ENCODE peak calls at places on chromosomes 2 and 18, in four cellular contexts. One of them, this sample, is unnamed.

GRCh38 chr2:174072069-174072468 is 106.9 kb upstream of the SP3 start:
- DNase-seq in IMR-90: no peak
- DNase-seq in K562: no peak
- DNase-seq in GM12878: peak; percentile 11
- DNase-seq in this sample: no peak

GRCh38 chr2:26669099-26669498 is 23.4 kb upstream of the KCNK3 start:
- DNase-seq in IMR-90: no peak
- DNase-seq in GM12878: no peak
- DNase-seq in K562: no peak
- DNase-seq in this sample: no peak

GRCh38 chr18:29608982-29609381 is 1432.1 kb upstream of the CDH2 start:
- DNase-seq in GM12878: no peak
- DNase-seq in K562: no peak
- DNase-seq in IMR-90: no peak
- DNase-seq in this sample: no peak

GRCh38 chr2:42897386-42897785 is 105.0 kb upstream of the HAAO start:
- DNase-seq in GM12878: no peak
- DNase-seq in IMR-90: no peak
- DNase-seq in K562: no peak
- DNase-seq in this sample: no peak

GRCh38 chr2:157443090-157443489 is 799 bp downstream of the CYTIP start:
- DNase-seq in K562: no peak
- DNase-seq in IMR-90: no peak
- DNase-seq in GM12878: no peak
- DNase-seq in this sample: no peak

GRCh38 chr18:47250415-47251046 is 929 bp downstream of the SKOR2 start:
- DNase-seq in IMR-90: no peak
- DNase-seq in GM12878: no peak
- DNase-seq in K562: no peak
- DNase-seq in this sample: no peak

GRCh38 chr2:239540174-239540573 is 139.4 kb upstream of the HDAC4 start:
- DNase-seq in K562: no peak
- DNase-seq in GM12878: no peak
- DNase-seq in IMR-90: no peak
- DNase-seq in this sample: no peak

GRCh38 chr2:1718339-1719220 is 25.7 kb downstream of the PXDN start:
- DNase-seq in IMR-90: no peak
- DNase-seq in GM12878: no peak
- DNase-seq in K562: no peak
- DNase-seq in this sample: no peak

GRCh38 chr2:10533811-10534321 is 85.7 kb upstream of the ODC1 start:
- DNase-seq in IMR-90: peak; percentile 24
- DNase-seq in GM12878: no peak
- DNase-seq in K562: no peak
- DNase-seq in this sample: no peak

GRCh38 chr18:76018211-76018610 is 476.8 kb downstream of the ZNF516 start:
- DNase-seq in K562: no peak
- DNase-seq in GM12878: no peak
- DNase-seq in IMR-90: no peak
- DNase-seq in this sample: no peak

GRCh38 chr18:49277395-49278036 is 182.9 kb downstream of the DYM start:
- DNase-seq in IMR-90: peak; percentile 86
- DNase-seq in K562: no peak
- DNase-seq in GM12878: no peak
- DNase-seq in this sample: no peak

GRCh38 chr2:86397989-86398388 is 43.2 kb upstream of the KDM3A start:
- DNase-seq in IMR-90: no peak
- DNase-seq in K562: peak; percentile 62
- DNase-seq in GM12878: no peak
- DNase-seq in this sample: no peak

GRCh38 chr2:200408428-200409311 is 101.2 kb downstream of the KCTD18 start:
- DNase-seq in GM12878: no peak
- DNase-seq in K562: peak; percentile 48
- DNase-seq in IMR-90: peak; percentile 97
- DNase-seq in this sample: peak; percentile 48

GRCh38 chr2:239871481-239872435 is 153.4 kb downstream of the NDUFA10 start:
- DNase-seq in IMR-90: no peak
- DNase-seq in GM12878: no peak
- DNase-seq in K562: no peak
- DNase-seq in this sample: no peak

GRCh38 chr2:156397229-156397628 is 39.0 kb upstream of the GPD2 start:
- DNase-seq in GM12878: no peak
- DNase-seq in K562: no peak
- DNase-seq in IMR-90: no peak
- DNase-seq in this sample: no peak

GRCh38 chr2:46509804-46510203 is 30.4 kb downstream of the TMEM247 start:
- DNase-seq in K562: no peak
- DNase-seq in GM12878: no peak
- DNase-seq in IMR-90: no peak
- DNase-seq in this sample: no peak

GRCh38 chr2:190862591-190862991 is 18.0 kb upstream of the GLS start:
- DNase-seq in K562: no peak
- DNase-seq in GM12878: no peak
- DNase-seq in IMR-90: peak; percentile 57
- DNase-seq in this sample: no peak

GRCh38 chr18:26082475-26082874 is 7.9 kb downstream of the SS18 start:
- DNase-seq in K562: no peak
- DNase-seq in GM12878: no peak
- DNase-seq in IMR-90: peak; percentile 65
- DNase-seq in this sample: no peak

GRCh38 chr2:139674577-139674976 is 894.4 kb upstream of the NXPH2 start:
- DNase-seq in K562: no peak
- DNase-seq in IMR-90: no peak
- DNase-seq in GM12878: no peak
- DNase-seq in this sample: no peak

GRCh38 chr18:58640428-58640805 is 11.5 kb upstream of the ALPK2 start:
- DNase-seq in GM12878: no peak
- DNase-seq in IMR-90: no peak
- DNase-seq in K562: no peak
- DNase-seq in this sample: no peak

GRCh38 chr18:62400916-62401315 is 75.8 kb downstream of the TNFRSF11A start:
- DNase-seq in IMR-90: no peak
- DNase-seq in GM12878: no peak
- DNase-seq in K562: no peak
- DNase-seq in this sample: no peak

GRCh38 chr2:208266641-208267335 is 733 bp downstream of the PIKFYVE start:
- DNase-seq in GM12878: no peak
- DNase-seq in IMR-90: peak; percentile 41
- DNase-seq in K562: no peak
- DNase-seq in this sample: peak; percentile 57

GRCh38 chr2:218257390-218257981 is 3.3 kb upstream of the GPBAR1 start:
- DNase-seq in GM12878: peak; percentile 56
- DNase-seq in K562: peak; percentile 71
- DNase-seq in IMR-90: no peak
- DNase-seq in this sample: peak; percentile 24

GRCh38 chr2:52539026-52539964 is 1228.3 kb upstream of the CHAC2 start:
- DNase-seq in K562: no peak
- DNase-seq in GM12878: no peak
- DNase-seq in IMR-90: peak; percentile 86
- DNase-seq in this sample: no peak
- TF ChIP-seq FOS in K562: no peak
- TF ChIP-seq FOS in GM12878: no peak
- TF ChIP-seq FOS in IMR-90: no peak
- TF ChIP-seq FOS in this sample: no peak

DNA sequence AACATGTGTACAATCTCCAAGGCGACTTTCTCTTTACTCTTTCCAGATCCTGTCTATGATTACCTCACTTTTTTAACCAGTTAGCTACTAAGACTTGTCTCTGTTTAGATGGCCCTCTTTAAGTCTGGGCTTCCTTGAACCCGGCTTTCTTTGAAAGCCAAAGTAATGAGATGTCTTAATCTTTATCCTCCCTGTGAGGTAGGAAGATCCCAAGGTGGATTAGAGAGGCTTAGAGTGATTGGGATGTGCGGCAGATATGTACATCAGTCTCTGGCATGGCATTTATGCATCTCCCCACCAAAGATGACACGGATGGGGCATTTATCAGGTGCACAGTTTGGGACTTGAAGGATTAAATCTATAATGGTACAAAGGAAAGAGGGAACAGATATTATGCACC is 186.3 kb downstream of the FSHR start:
- DNase-seq in GM12878: no peak
- DNase-seq in K562: no peak
- DNase-seq in IMR-90: no peak
- DNase-seq in this sample: no peak
- TF ChIP-seq FOS in GM12878: no peak
- TF ChIP-seq FOS in K562: no peak
- TF ChIP-seq FOS in IMR-90: no peak
- TF ChIP-seq FOS in this sample: no peak

GRCh38 chr2:185984670-185985069 is 246.1 kb downstream of the FSIP2 start:
- DNase-seq in GM12878: no peak
- DNase-seq in IMR-90: no peak
- DNase-seq in K562: no peak
- DNase-seq in this sample: no peak

GRCh38 chr2:185980944-185981343 is 242.3 kb downstream of the FSIP2 start:
- DNase-seq in GM12878: no peak
- DNase-seq in K562: no peak
- DNase-seq in IMR-90: no peak
- DNase-seq in this sample: no peak

GRCh38 chr2:185978634-185979405 is 240.2 kb downstream of the FSIP2 start:
- DNase-seq in IMR-90: peak; percentile 4
- DNase-seq in K562: no peak
- DNase-seq in GM12878: no peak
- DNase-seq in this sample: no peak

DNA sequence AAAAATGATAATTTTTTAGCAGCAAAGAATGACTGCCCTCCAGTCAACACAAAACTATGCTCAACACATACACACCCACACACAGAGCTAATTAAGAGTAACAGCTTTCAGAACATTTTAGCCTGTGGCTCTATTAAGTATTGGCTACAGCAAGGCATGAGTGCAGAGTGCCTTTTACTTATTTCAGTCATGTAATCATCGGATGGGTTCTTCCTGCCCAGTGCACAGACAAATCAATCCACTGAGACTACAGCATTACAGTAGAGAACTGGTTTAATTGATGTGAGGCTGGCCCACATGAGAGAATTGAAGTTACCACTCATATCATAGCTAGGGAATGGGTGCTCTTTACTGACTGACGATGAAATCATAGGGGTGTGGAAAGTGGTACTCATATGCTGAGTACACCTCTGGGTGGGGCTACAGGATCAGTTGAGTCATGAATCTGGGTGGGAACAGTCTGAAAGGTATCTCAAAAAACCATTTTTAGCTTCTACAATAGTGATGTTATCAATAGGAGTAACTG is 241.0 kb downstream of the FSIP2 start:
- DNase-seq in K562: no peak
- DNase-seq in IMR-90: no peak
- DNase-seq in GM12878: no peak
- DNase-seq in this sample: no peak
- TF ChIP-seq FOS in K562: no peak
- TF ChIP-seq FOS in IMR-90: no peak
- TF ChIP-seq FOS in GM12878: no peak
- TF ChIP-seq FOS in this sample: no peak

GRCh38 chr2:137928547-137929503 is 35.4 kb upstream of the HNMT start:
- DNase-seq in IMR-90: peak; percentile 62
- DNase-seq in K562: no peak
- DNase-seq in GM12878: no peak
- DNase-seq in this sample: peak; percentile 46
- TF ChIP-seq FOS in IMR-90: no peak
- TF ChIP-seq FOS in K562: no peak
- TF ChIP-seq FOS in GM12878: no peak
- TF ChIP-seq FOS in this sample: peak; percentile 32

DNA sequence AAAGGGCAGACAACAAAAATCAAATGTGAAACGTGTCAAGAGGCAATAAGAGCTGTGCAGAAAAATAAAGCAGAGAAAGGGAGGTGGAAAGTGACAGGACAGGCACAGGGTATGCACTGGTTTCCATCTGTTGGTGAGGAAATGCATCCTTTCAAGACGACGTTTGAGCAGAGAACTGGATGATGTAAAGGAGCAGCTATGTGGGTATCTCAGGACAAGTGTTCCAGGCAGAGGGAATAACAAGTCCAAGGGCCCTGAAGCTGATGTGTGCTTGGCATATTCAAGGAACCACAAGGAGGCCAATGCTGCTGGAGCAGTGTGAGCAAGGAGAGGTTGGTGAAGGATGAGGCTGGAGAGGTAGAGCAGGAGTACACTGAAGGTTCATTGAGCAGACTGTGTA is 168.9 kb upstream of the SERPINE2 start:
- DNase-seq in GM12878: no peak
- DNase-seq in K562: no peak
- DNase-seq in IMR-90: no peak
- DNase-seq in this sample: no peak
- TF ChIP-seq FOS in GM12878: no peak
- TF ChIP-seq FOS in K562: no peak
- TF ChIP-seq FOS in IMR-90: no peak
- TF ChIP-seq FOS in this sample: no peak

GRCh38 chr18:55522011-55522410 is 66.0 kb downstream of the TCF4 start:
- DNase-seq in IMR-90: no peak
- DNase-seq in K562: peak; percentile 71
- DNase-seq in GM12878: no peak
- DNase-seq in this sample: no peak
- TF ChIP-seq FOS in IMR-90: no peak
- TF ChIP-seq FOS in K562: no peak
- TF ChIP-seq FOS in GM12878: no peak
- TF ChIP-seq FOS in this sample: no peak

This sample was measured in endothelial cell of umbilical vein.